ENCODE peak calls at places on chromosomes 11 and 22, in five cellular contexts. B is neuronal stem cell, P is adipocyte, X is foreskin keratinocyte, F is Panc1. H is an unnamed sample. For H3K4me1, the result is how much of the 10 kb centered on the place peaks cover.

GRCh38 chr11:59560290-59560701 is 49.0 kb downstream of the OR4D9 start:
- DNase-seq in X (peak), F (no peak), B (peak), P (peak), H (peak)

GRCh38 chr11:95279921-95280861 is 49.2 kb upstream of the SESN3 start:
- DNase-seq in B (no peak), F (no peak), X (peak), P (peak), H (peak)

GRCh38 chr22:42837556-42837955 is 19.5 kb downstream of the ARFGAP3 start:
- DNase-seq in X (no peak), P (no peak), F (no peak), B (no peak), H (no peak)

GRCh38 chr11:125258626-125259025 is 94.1 kb downstream of the PKNOX2 start:
- DNase-seq in F (no peak), B (no peak), X (no peak), P (peak), H (no peak)

GRCh38 chr11:7639643-7640025 is 33.7 kb downstream of the CYB5R2 start:
- DNase-seq in B (no peak), P (no peak), X (no peak), F (no peak), H (no peak)

GRCh38 chr11:67351275-67352005 is 1.9 kb downstream of the POLD4 start:
- DNase-seq in F (no peak), P (peak), X (no peak), B (no peak), H (no peak)

GRCh38 chr22:44389926-44390925 is 77.5 kb upstream of the SHISAL1 start:
- DNase-seq in B (no peak), F (no peak), P (no peak), X (no peak), H (no peak)

GRCh38 chr11:134258577-134258976 is 5.2 kb downstream of the ACAD8 start:
- DNase-seq in P (no peak), B (no peak), X (no peak), F (no peak), H (no peak)

GRCh38 chr11:31882951-31883392 is 71.8 kb upstream of the PAX6 start:
- DNase-seq in F (no peak), B (peak), X (no peak), P (no peak), H (no peak)

GRCh38 chr11:109435121-109435742 is 13.2 kb downstream of the C11orf87 start:
- DNase-seq in P (no peak), X (peak), B (no peak), F (no peak), H (no peak)

GRCh38 chr11:43458486-43458885 is 99.8 kb downstream of the TTC17 start:
- DNase-seq in B (no peak), X (no peak), P (no peak), F (no peak), H (no peak)

GRCh38 chr11:108734956-108735559 is 70.2 kb downstream of the DDX10 start:
- DNase-seq in X (no peak), B (no peak), P (peak), F (peak), H (no peak)

GRCh38 chr22:36227396-36227795 is 11.9 kb downstream of the APOL2 start:
- DNase-seq in F (no peak), P (no peak), B (no peak), X (no peak), H (no peak)

GRCh38 chr11:10809373-10810199 is 860 bp upstream of the EIF4G2 start:
- DNase-seq in X (no peak), F (no peak), B (peak), P (peak), H (no peak)

GRCh38 chr11:105903113-105903512 is 118.9 kb downstream of the MSANTD4 start:
- DNase-seq in P (peak), X (no peak), F (no peak), B (no peak), H (no peak)

GRCh38 chr22:39617761-39618757 is 47.5 kb downstream of the CACNA1I start:
- DNase-seq in P (no peak), F (no peak), B (no peak), X (no peak), H (no peak)
- H3K4me1 ChIP-seq in P (under half), F (under half), B (under half), X (under half), H (under half)

GRCh38 chr22:22536515-22536914 is 16.4 kb upstream of the ZNF280A start:
- DNase-seq in P (no peak), B (no peak), X (no peak), F (no peak), H (no peak)

GRCh38 chr22:22534604-22535415 is 14.7 kb upstream of the ZNF280A start:
- DNase-seq in X (no peak), F (no peak), B (no peak), P (no peak), H (no peak)

GRCh38 chr22:22535662-22536061 is 15.6 kb upstream of the ZNF280A start:
- DNase-seq in X (no peak), P (no peak), B (no peak), F (no peak), H (no peak)

GRCh38 chr22:22538226-22538989 is 18.3 kb upstream of the ZNF280A start:
- DNase-seq in P (no peak), B (no peak), X (no peak), F (no peak), H (no peak)

DNA sequence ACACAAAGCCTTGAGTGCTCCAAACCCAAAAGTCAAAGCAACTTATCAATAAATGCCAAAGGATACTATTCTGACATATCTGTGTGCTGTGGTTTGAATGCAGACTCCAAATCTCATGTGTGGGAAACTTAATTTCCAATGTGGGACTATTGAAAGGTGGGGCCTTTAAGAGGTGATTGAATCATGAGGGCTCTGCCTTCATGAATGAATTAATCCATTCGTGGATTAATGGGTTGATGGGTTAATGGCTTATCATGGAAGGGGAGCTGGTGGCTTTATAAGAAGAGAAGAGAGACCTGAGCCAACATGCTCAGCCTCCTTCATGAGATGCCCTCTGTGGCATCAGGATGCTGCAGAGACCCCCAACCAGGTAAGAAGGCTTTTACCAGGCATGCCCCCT is 16.8 kb upstream of the ZNF280A start:
- DNase-seq in F (no peak), X (no peak), B (no peak), P (no peak), H (no peak)
- H3K4me1 ChIP-seq in F (under half), X (under half), B (under half), P (under half), H (under half)

GRCh38 chr11:111735262-111736116 is 30.7 kb downstream of the PPP2R1B start:
- DNase-seq in B (no peak), X (peak), F (no peak), P (peak), H (peak)
- H3K4me1 ChIP-seq in B (under half), X (under half), F (under half), P (half or more), H (half or more)

GRCh38 chr11:114125959-114126358 is 66.4 kb downstream of the ZBTB16 start:
- DNase-seq in P (no peak), F (no peak), B (no peak), X (no peak), H (no peak)
- H3K4me1 ChIP-seq in P (half or more), F (under half), B (under half), X (under half), H (under half)

DNA sequence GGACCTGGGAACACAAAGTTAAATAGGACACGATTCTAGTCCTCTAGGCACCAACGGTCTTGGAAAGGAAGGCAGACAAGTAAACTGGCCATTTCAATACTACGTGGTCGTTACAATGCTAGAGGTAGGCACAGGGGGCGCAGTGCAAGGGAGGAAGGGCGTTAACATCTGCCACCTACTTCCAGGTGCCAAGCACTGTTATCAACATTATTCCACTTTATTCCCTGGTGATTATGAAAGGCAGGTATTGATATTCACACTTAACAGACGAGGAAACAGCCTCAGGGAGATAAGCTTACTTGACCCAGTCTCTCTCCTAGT is 760 bp upstream of the TAF10 start:
- DNase-seq in P (no peak), F (no peak), B (no peak), X (no peak), H (no peak)
- H3K4me1 ChIP-seq in P (under half), F (under half), B (under half), X (under half), H (under half)

DNA sequence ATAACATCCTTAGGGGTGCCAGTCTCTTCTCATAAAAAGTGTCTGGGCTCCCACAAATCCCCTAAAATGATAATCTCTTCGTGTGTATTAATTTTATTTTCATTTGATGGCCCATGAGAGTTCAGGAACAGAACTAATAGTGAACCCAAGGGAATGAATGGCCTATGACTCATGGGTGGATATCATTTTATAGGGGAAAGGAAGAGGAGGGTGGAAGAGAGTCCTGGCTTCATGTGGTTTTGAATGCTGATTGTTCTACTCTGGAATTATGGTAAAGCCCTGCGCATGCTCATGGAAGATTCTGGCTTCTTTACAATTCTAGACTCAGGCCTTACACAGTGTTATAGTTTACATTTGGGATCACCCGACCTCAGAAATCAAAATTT is 35.3 kb downstream of the MAML2 start:
- DNase-seq in X (peak), F (peak), B (no peak), P (peak), H (no peak)
- H3K4me1 ChIP-seq in X (half or more), F (half or more), B (under half), P (half or more), H (under half)

DNA sequence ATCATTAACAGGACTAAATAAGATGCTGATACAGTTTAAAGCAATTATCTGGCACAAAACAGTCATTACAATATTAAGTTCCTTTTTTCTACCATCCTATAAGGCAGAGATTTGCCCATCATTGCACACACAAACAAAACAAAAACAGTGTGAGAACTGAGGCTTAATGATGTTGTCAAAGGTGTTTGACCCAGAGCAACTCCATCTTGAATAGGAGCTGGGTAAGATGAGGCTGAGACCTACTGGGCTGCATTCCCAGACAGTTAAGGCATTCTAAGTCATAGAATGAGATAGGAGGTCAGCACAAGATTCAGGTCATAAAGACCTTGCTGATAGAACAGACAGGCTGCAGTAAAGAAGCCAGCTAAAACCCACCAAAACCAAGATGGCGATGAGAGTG is 33.2 kb downstream of the CTSC start:
- DNase-seq in X (no peak), P (no peak), B (no peak), F (no peak), H (no peak)
- H3K4me1 ChIP-seq in X (under half), P (under half), B (under half), F (under half), H (under half)

GRCh38 chr11:12723410-12724297 is 49.4 kb downstream of the TEAD1 start:
- DNase-seq in F (no peak), P (peak), X (peak), B (no peak), H (no peak)
- H3K4me1 ChIP-seq in F (half or more), P (half or more), X (under half), B (under half), H (under half)

GRCh38 chr11:18322818-18323570 is 627 bp downstream of the GTF2H1 start:
- DNase-seq in P (no peak), F (no peak), B (no peak), X (no peak), H (no peak)

GRCh38 chr11:18321991-18322711 is at the start of the genes GTF2H1 and HPS5:
- DNase-seq in F (peak), B (peak), X (peak), P (peak), H (peak)

GRCh38 chr11:18321622-18321990 is 334 bp downstream of the HPS5 start:
- DNase-seq in X (no peak), F (no peak), P (peak), B (no peak), H (no peak)

GRCh38 chr11:18319914-18320313 is 2.0 kb downstream of the HPS5 start:
- DNase-seq in P (no peak), F (no peak), X (no peak), B (no peak), H (no peak)

GRCh38 chr11:18324381-18324780 is 2.0 kb downstream of the GTF2H1 start:
- DNase-seq in P (no peak), F (no peak), B (no peak), X (no peak), H (no peak)
- H3K4me1 ChIP-seq in P (under half), F (under half), B (under half), X (under half), H (under half)

H was measured in ovary.